ENCODE peak calls at places on chromosomes 1 and 21, in seven cellular contexts. M, S, I, T, W, L and J are unnamed samples.
A peak's percentile ranks its signal among the peaks of the same experiment; 100 is the strongest.

GRCh38 chr1:6906783-6907182 is 121.5 kb downstream of the CAMTA1 start:
- DNase-seq in T (no peak), I (no peak), L (peak; percentile 40), M (no peak), W (no peak), S (peak; percentile 38), J (no peak)

GRCh38 chr1:2834146-2834475 is 32.6 kb upstream of the TTC34 start:
- DNase-seq in T (no peak), W (no peak), I (no peak), M (no peak), L (no peak), S (no peak), J (no peak)

GRCh38 chr1:244796719-244797406 is 38.6 kb upstream of the COX20 start:
- DNase-seq in M (peak; percentile 72), L (peak; percentile 65), S (peak; percentile 66), I (peak; percentile 67), T (peak; percentile 51), W (peak; percentile 62), J (peak; percentile 59)

GRCh38 chr21:43645414-43645891 is 13.8 kb downstream of the HSF2BP start:
- DNase-seq in L (peak; percentile 66), I (peak; percentile 86), T (no peak), M (peak; percentile 85), W (peak; percentile 76), S (peak; percentile 23), J (peak; percentile 61)

GRCh38 chr1:9294910-9295636 is 2.4 kb downstream of the SPSB1 start:
- DNase-seq in T (no peak), M (peak; percentile 44), L (no peak), I (peak; percentile 73), S (no peak), W (peak; percentile 74), J (peak; percentile 72)

GRCh38 chr1:109786531-109787021 is 22.9 kb upstream of the EPS8L3 start:
- DNase-seq in I (no peak), W (no peak), L (no peak), T (no peak), S (no peak), M (peak; percentile 34), J (no peak)

GRCh38 chr1:198122693-198123092 is 34.1 kb upstream of the NEK7 start:
- DNase-seq in W (no peak), I (no peak), S (no peak), T (no peak), M (peak; percentile 27), L (no peak), J (no peak)

GRCh38 chr1:10670190-10670589 is 126.3 kb downstream of the CASZ1 start:
- DNase-seq in S (no peak), M (no peak), T (no peak), L (no peak), I (no peak), W (no peak), J (no peak)

GRCh38 chr1:71666609-71667008 is 585.8 kb upstream of the ZRANB2 start:
- DNase-seq in I (peak; percentile 31), M (no peak), W (no peak), T (no peak), S (no peak), L (no peak), J (no peak)

GRCh38 chr1:46432781-46433327 is 38.7 kb downstream of the FAAH start:
- DNase-seq in M (no peak), L (no peak), T (no peak), W (no peak), S (no peak), I (no peak), J (no peak)

GRCh38 chr21:16942703-16943102 is 570.1 kb upstream of the CXADR start:
- DNase-seq in L (peak; percentile 63), M (peak; percentile 58), W (no peak), I (peak; percentile 24), S (peak; percentile 50), T (no peak), J (no peak)

GRCh38 chr1:93136445-93136844 is 43.8 kb downstream of the TMED5 start:
- DNase-seq in W (no peak), T (no peak), I (no peak), L (no peak), S (no peak), M (no peak), J (no peak)

GRCh38 chr21:37220433-37220980 is 46.6 kb downstream of the VPS26C start:
- DNase-seq in T (no peak), M (peak; percentile 27), S (peak; percentile 24), L (no peak), W (no peak), I (peak; percentile 55), J (peak; percentile 68)

GRCh38 chr21:41611966-41612606 is 104.1 kb upstream of the TMPRSS2 start:
- DNase-seq in I (no peak), M (peak; percentile 82), W (peak; percentile 32), L (peak; percentile 64), T (no peak), S (peak; percentile 51), J (peak; percentile 50)

GRCh38 chr1:67987046-67987799 is 63.2 kb downstream of the DIRAS3 start:
- DNase-seq in T (no peak), W (no peak), S (no peak), I (peak; percentile 93), M (peak; percentile 71), L (no peak), J (no peak)

GRCh38 chr21:25360593-25360992 is 246.7 kb downstream of the MRPL39 start:
- DNase-seq in T (no peak), W (no peak), S (no peak), M (no peak), L (no peak), I (no peak), J (no peak)
- TF ChIP-seq CTCF in T (no peak), W (peak; percentile 16), S (no peak), M (peak; percentile 34), L (peak; percentile 22), I (peak; percentile 32), J (peak; percentile 15)

GRCh38 chr1:26692211-26692792 is 3.5 kb upstream of the ARID1A start:
- DNase-seq in L (peak; percentile 93), M (peak; percentile 95), W (peak; percentile 94), T (peak; percentile 62), S (peak; percentile 75), I (peak; percentile 97), J (peak; percentile 81)
- TF ChIP-seq CTCF in L (peak; percentile 29), M (peak; percentile 17), W (no peak), T (peak; percentile 18), S (no peak), I (peak; percentile 25), J (peak; percentile 25)

DNA sequence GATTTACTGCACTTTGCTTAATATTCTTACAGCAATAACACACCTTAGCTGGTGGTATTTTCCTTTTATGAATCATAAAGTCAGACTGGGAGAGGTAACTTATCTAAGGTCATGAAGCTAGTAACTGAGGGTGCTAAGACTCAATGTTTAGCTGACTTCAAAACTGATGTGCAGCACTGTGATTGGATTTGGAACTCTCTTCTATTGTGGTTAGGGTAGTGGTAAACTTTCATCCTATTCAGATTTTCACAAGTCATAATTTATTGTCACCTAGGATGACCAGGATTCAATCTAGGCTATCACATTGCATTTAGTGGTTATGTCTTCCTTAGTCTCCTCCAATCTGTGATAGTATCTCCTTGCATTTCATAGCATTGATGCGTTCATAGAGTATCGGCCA is 18.9 kb downstream of the EPB41 start:
- DNase-seq in S (no peak), L (no peak), I (no peak), W (no peak), M (peak; percentile 24), T (no peak), J (no peak)
- TF ChIP-seq CTCF in S (no peak), L (no peak), I (no peak), W (no peak), M (no peak), T (no peak), J (no peak)

DNA sequence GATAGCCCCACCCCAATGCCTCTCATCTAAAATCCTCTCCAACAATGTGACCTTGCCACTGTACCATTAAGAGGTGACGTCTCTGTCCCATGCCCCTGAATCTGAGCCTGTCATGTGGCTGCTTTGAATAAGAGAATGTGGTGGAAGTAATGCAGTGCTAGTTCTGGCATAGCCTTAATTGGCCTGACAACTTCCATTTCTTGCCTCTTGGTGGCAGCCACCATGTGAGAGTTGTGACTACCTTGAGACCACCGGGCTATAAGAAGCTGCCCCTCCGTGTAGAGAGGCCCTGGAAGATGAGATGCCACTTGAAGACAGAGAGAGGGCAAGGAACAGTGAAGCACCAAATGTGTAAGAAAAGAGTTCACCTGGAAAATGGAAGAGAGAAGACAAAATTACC is 95.4 kb downstream of the POFUT2 start:
- DNase-seq in S (no peak), L (peak; percentile 33), T (no peak), I (no peak), M (no peak), W (no peak), J (no peak)
- TF ChIP-seq CTCF in S (no peak), L (peak; percentile 40), T (no peak), I (no peak), M (peak; percentile 8), W (peak; percentile 1), J (no peak)

DNA sequence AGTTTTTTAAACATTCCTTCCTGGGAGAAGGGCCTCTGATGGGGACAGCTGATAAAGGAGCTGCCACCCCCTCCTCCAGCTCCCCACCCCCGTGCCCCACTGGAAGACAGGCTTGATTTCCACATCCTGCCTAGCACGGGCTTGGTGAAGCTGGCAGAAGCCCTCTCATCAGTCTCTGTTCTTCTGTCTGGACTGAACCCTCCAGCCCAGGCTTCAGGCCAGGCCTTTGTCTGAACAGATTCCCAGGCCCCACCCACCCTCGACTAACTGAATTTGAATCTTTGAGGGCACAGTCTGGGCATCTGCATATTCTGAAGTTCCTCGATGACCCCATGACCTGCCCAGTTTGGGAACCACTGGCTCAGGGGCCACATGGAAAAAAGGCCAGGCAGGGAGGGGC is 75.3 kb downstream of the CD58 start:
- DNase-seq in M (no peak), S (no peak), W (no peak), T (no peak), I (no peak), L (no peak), J (no peak)
- TF ChIP-seq CTCF in M (no peak), S (no peak), W (no peak), T (no peak), I (no peak), L (no peak), J (no peak)